ENCODE peak calls at places on chromosomes 3 and 15, in seven cellular contexts. F is NCI-H1105 treated with DMSO at 0.1 percent for 48 hours; T is NCI-H146; M is A172; P is EL; G is activated effector memory CD4-positive, alpha-beta T cell treated with Interleukin-2 at 50 U/mL for 16 hours; B is GM03348. N is an unnamed sample.

GRCh38 chr3:72017935-72018334 is 233.0 kb upstream of the PROK2 start:
- DNase-seq in F (no peak), T (no peak), M (no peak), P (no peak), G (no peak), B (no peak), N (no peak)

GRCh38 chr15:37789881-37790280 is 144.6 kb upstream of the TMCO5A start:
- DNase-seq in F (no peak), T (no peak), M (peak), P (peak), G (no peak), B (peak), N (no peak)

GRCh38 chr15:81391657-81392056 is 17.6 kb upstream of the TMC3 start:
- DNase-seq in F (no peak), T (no peak), M (no peak), P (no peak), G (no peak), B (no peak), N (no peak)

GRCh38 chr3:13822042-13822441 is 57.8 kb downstream of the WNT7A start:
- DNase-seq in F (no peak), T (no peak), M (peak), P (peak), G (no peak), B (no peak), N (no peak)

GRCh38 chr15:62495670-62496328 is 330.7 kb upstream of the C2CD4B start:
- DNase-seq in F (peak), T (peak), M (peak), P (peak), G (no peak), B (peak), N (peak)

GRCh38 chr15:78934063-78935023 is 10.5 kb downstream of the CTSH start:
- DNase-seq in F (no peak), T (no peak), M (no peak), P (no peak), G (no peak), B (no peak), N (no peak)

GRCh38 chr3:166444336-166444735 is 607.1 kb upstream of the BCHE start:
- DNase-seq in F (no peak), T (no peak), M (no peak), P (no peak), G (no peak), B (no peak), N (no peak)

GRCh38 chr3:146421814-146422748 is 47.3 kb downstream of the PLSCR2 start:
- DNase-seq in F (no peak), T (no peak), M (peak), P (peak), G (no peak), B (peak), N (no peak)

GRCh38 chr3:64343692-64344440 is 118.6 kb upstream of the PRICKLE2 start:
- DNase-seq in F (no peak), T (no peak), M (no peak), P (peak), G (no peak), B (peak), N (no peak)

GRCh38 chr3:64048631-64049061 is 25.4 kb upstream of the PSMD6 start:
- DNase-seq in F (no peak), T (no peak), M (no peak), P (peak), G (no peak), B (peak), N (no peak)

GRCh38 chr15:44882499-44882968 is 74.0 kb upstream of the TERB2 start:
- DNase-seq in F (no peak), T (no peak), M (peak), P (peak), G (no peak), B (no peak), N (peak)

GRCh38 chr3:78258798-78259197 is 1218.9 kb downstream of the ROBO2 start:
- DNase-seq in F (no peak), T (no peak), M (peak), P (peak), G (no peak), B (peak), N (no peak)

GRCh38 chr15:65392368-65392767 is 14.6 kb upstream of the IGDCC3 start:
- DNase-seq in F (no peak), T (no peak), M (no peak), P (no peak), G (no peak), B (no peak), N (no peak)

GRCh38 chr3:101050866-101051265 is 57.6 kb upstream of the ABI3BP start:
- DNase-seq in F (no peak), T (no peak), M (no peak), P (no peak), G (no peak), B (no peak), N (no peak)

GRCh38 chr3:125054436-125055164 is 1.2 kb downstream of the HEG1 start:
- DNase-seq in F (peak), T (no peak), M (peak), P (peak), G (no peak), B (peak), N (no peak)

GRCh38 chr3:18098960-18099587 is 326.1 kb downstream of the SATB1 start:
- DNase-seq in F (no peak), T (no peak), M (peak), P (peak), G (no peak), B (peak), N (peak)

GRCh38 chr3:35616346-35616745 is 23.0 kb upstream of the ARPP21 start:
- DNase-seq in F (no peak), T (no peak), M (no peak), P (no peak), G (no peak), B (no peak), N (no peak)

GRCh38 chr15:57647791-57648130 is 56.1 kb downstream of the MYZAP start:
- DNase-seq in F (no peak), T (no peak), M (peak), P (peak), G (no peak), B (peak), N (no peak)

GRCh38 chr3:78494831-78495230 is 1273.0 kb downstream of the ROBO1 start:
- DNase-seq in F (no peak), T (no peak), M (no peak), P (no peak), G (no peak), B (no peak), N (peak)

GRCh38 chr3:114242947-114243346 is 5.6 kb upstream of the ZNF80 start:
- DNase-seq in F (no peak), T (no peak), M (no peak), P (no peak), G (no peak), B (no peak), N (no peak)

GRCh38 chr3:40827942-40828688 is 303.4 kb downstream of the ZNF621 start:
- DNase-seq in F (no peak), T (no peak), M (no peak), P (peak), G (no peak), B (no peak), N (no peak)

GRCh38 chr3:144643778-144644191 is 672.2 kb downstream of the DIPK2A start:
- DNase-seq in F (no peak), T (peak), M (no peak), P (no peak), G (no peak), B (peak), N (no peak)

GRCh38 chr3:50192689-50193141 is 1.3 kb downstream of the GNAT1 start:
- DNase-seq in F (peak), T (peak), M (peak), P (peak), G (peak), B (peak), N (peak)

GRCh38 chr15:23483821-23484299 is 36.8 kb upstream of the GOLGA6L2 start:
- DNase-seq in F (no peak), T (no peak), M (peak), P (no peak), G (no peak), B (no peak), N (no peak)

GRCh38 chr15:74200394-74200793 is 2.2 kb downstream of the STRA6 start:
- DNase-seq in F (no peak), T (no peak), M (peak), P (peak), G (no peak), B (peak), N (peak)

GRCh38 chr15:39092761-39093160 is 488.1 kb upstream of the THBS1 start:
- DNase-seq in F (no peak), T (no peak), M (no peak), P (no peak), G (no peak), B (no peak), N (no peak)

GRCh38 chr3:170137971-170138370 is 43.6 kb downstream of the PHC3 start:
- DNase-seq in F (no peak), T (no peak), M (no peak), P (peak), G (no peak), B (peak), N (no peak)

GRCh38 chr3:52620580-52620979 is 65.1 kb downstream of the PBRM1 start:
- DNase-seq in F (no peak), T (no peak), M (no peak), P (no peak), G (no peak), B (no peak), N (no peak)

GRCh38 chr3:59816312-59816711 is 766.5 kb upstream of the CFAP20DC start:
- DNase-seq in F (no peak), T (no peak), M (no peak), P (no peak), G (no peak), B (no peak), N (peak)

GRCh38 chr15:91946075-91946474 is 92.6 kb downstream of the SLCO3A1 start:
- DNase-seq in F (no peak), T (no peak), M (no peak), P (no peak), G (no peak), B (no peak), N (peak)

GRCh38 chr3:71430941-71431552 is 152.5 kb downstream of the FOXP1 start:
- DNase-seq in F (no peak), T (no peak), M (peak), P (peak), G (no peak), B (no peak), N (no peak)

GRCh38 chr3:124258057-124258500 is 266.2 kb upstream of the ROPN1 start:
- DNase-seq in F (no peak), T (no peak), M (peak), P (peak), G (no peak), B (peak), N (peak)

GRCh38 chr3:50256978-50257890 is 11.7 kb upstream of the SEMA3B start:
- DNase-seq in F (no peak), T (peak), M (no peak), P (no peak), G (no peak), B (no peak), N (peak)

GRCh38 chr3:57224856-57225255 is 2.7 kb upstream of the APPL1 start:
- DNase-seq in F (no peak), T (no peak), M (no peak), P (peak), G (no peak), B (peak), N (no peak)

GRCh38 chr3:185983495-185984141 is 45.8 kb upstream of the TRA2B start:
- DNase-seq in F (peak), T (peak), M (peak), P (peak), G (peak), B (peak), N (peak)

N was measured in NCI-H69.